ENCODE peak calls at places on chromosomes 5 and 9, in eight cellular contexts. K is activated effector memory CD4-positive, alpha-beta T cell treated with Interleukin-2 at 50 U/mL for 16 hours; S is tibial artery; O is LHCN-M2; F is HepG2; W is psoas muscle; R is skeletal muscle cell; M is HL-60. Y is an unnamed sample.

GRCh38 chr5:76469656-76470290 is 66.7 kb downstream of the IQGAP2 start:
- DNase-seq in K (no peak), S (no peak), O (no peak), F (no peak), W (no peak), R (no peak), M (no peak), Y (peak)

GRCh38 chr5:153490124-153491085 is at the start of gene GRIA1:
- DNase-seq in K (no peak), S (no peak), O (peak), F (no peak), W (no peak), R (no peak), M (no peak), Y (no peak)

GRCh38 chr5:94544031-94544650 is 74.3 kb downstream of the KIAA0825 start:
- DNase-seq in K (no peak), S (no peak), O (peak), F (no peak), W (no peak), R (peak), M (peak), Y (no peak)

GRCh38 chr9:91711755-91712591 is 238.1 kb downstream of the ROR2 start:
- DNase-seq in K (no peak), S (no peak), O (peak), F (no peak), W (no peak), R (no peak), M (no peak), Y (peak)

GRCh38 chr5:102760815-102761214 is 5.7 kb downstream of the PAM start:
- DNase-seq in K (no peak), S (no peak), O (peak), F (no peak), W (no peak), R (no peak), M (no peak), Y (no peak)

GRCh38 chr5:4156153-4156552 is 560.5 kb downstream of the IRX1 start:
- DNase-seq in K (no peak), S (no peak), O (no peak), F (no peak), W (no peak), R (no peak), M (no peak), Y (no peak)

GRCh38 chr5:93107828-93108520 is 473.0 kb downstream of the NR2F1-AS1 start:
- DNase-seq in K (no peak), S (no peak), O (no peak), F (no peak), W (no peak), R (no peak), M (no peak), Y (no peak)

GRCh38 chr5:18720002-18720401 is 1085.7 kb downstream of the TAF11L14 start:
- DNase-seq in K (no peak), S (no peak), O (no peak), F (no peak), W (no peak), R (no peak), M (no peak), Y (no peak)

GRCh38 chr9:106534800-106535199 is 328.2 kb upstream of the ZNF462 start:
- DNase-seq in K (no peak), S (no peak), O (no peak), F (no peak), W (no peak), R (no peak), M (no peak), Y (no peak)

GRCh38 chr9:78982849-78983248 is 588.9 kb upstream of the TLE4 start:
- DNase-seq in K (no peak), S (no peak), O (peak), F (no peak), W (no peak), R (no peak), M (no peak), Y (no peak)

GRCh38 chr5:128300181-128300580 is 216.6 kb downstream of the SLC12A2 start:
- DNase-seq in K (no peak), S (no peak), O (peak), F (no peak), W (no peak), R (no peak), M (no peak), Y (no peak)

GRCh38 chr9:137492464-137493162 is 33.5 kb upstream of the NSMF start:
- DNase-seq in K (no peak), S (no peak), O (no peak), F (no peak), W (no peak), R (no peak), M (no peak), Y (peak)